ENCODE peak calls at places on chromosome 19, in nine cellular contexts. A is cardiac fibroblast, Z is GM03348, Q is epithelial cell of esophagus, I is amniotic stem cell, K is astrocyte of the cerebellum, S is posterior cingulate gyrus, U is dorsolateral prefrontal cortex, E is aorta. H is an unnamed sample.

GRCh38 chr19:15195987-15196682 is 4.7 kb downstream of the NOTCH3 start:
- DNase-seq in A (peak), Z (peak), Q (peak), I (no peak), K (no peak), S (no peak), U (no peak), E (peak), H (no peak)

GRCh38 chr19:37583340-37583739 is 11.3 kb downstream of the ZNF571 start:
- DNase-seq in A (no peak), Z (no peak), Q (no peak), I (no peak), K (no peak), S (no peak), U (no peak), E (no peak), H (no peak)

GRCh38 chr19:13788991-13789390 is 6.3 kb upstream of the ZSWIM4 start:
- DNase-seq in A (peak), Z (peak), Q (peak), I (no peak), K (no peak), S (no peak), U (no peak), E (no peak), H (no peak)

GRCh38 chr19:52248256-52248655 is 21.1 kb upstream of the ZNF766 start:
- DNase-seq in A (peak), Z (peak), Q (peak), I (peak), K (no peak), S (no peak), U (no peak), E (peak), H (no peak)

GRCh38 chr19:14138576-14139265 is 2.3 kb upstream of the ASF1B start:
- DNase-seq in A (peak), Z (no peak), Q (no peak), I (no peak), K (no peak), S (no peak), U (no peak), E (no peak), H (no peak)

GRCh38 chr19:54294539-54294938 is 13.6 kb upstream of the LILRB2 start:
- DNase-seq in A (no peak), Z (no peak), Q (no peak), I (no peak), K (no peak), S (no peak), U (no peak), E (no peak), H (no peak)

GRCh38 chr19:38792250-38793111 is 3.5 kb downstream of the LGALS7B start:
- DNase-seq in A (no peak), Z (peak), Q (peak), I (no peak), K (no peak), S (peak), U (no peak), E (peak), H (no peak)

GRCh38 chr19:13281567-13282291 is 131.5 kb downstream of the IER2 start:
- DNase-seq in A (no peak), Z (peak), Q (no peak), I (no peak), K (no peak), S (peak), U (peak), E (no peak), H (no peak)

GRCh38 chr19:19234220-19234816 is 22.6 kb downstream of the NCAN start:
- DNase-seq in A (no peak), Z (no peak), Q (no peak), I (no peak), K (no peak), S (no peak), U (no peak), E (no peak), H (no peak)

GRCh38 chr19:51948979-51949378 is 21.7 kb downstream of the ZNF613 start:
- DNase-seq in A (peak), Z (no peak), Q (no peak), I (no peak), K (no peak), S (peak), U (peak), E (peak), H (no peak)

GRCh38 chr19:3849092-3849491 is 19.7 kb downstream of the ZFR2 start:
- DNase-seq in A (peak), Z (no peak), Q (peak), I (no peak), K (no peak), S (no peak), U (no peak), E (no peak), H (no peak)

GRCh38 chr19:46955813-46956371 is 63.7 kb upstream of the NPAS1 start:
- DNase-seq in A (no peak), Z (no peak), Q (no peak), I (no peak), K (no peak), S (no peak), U (no peak), E (peak), H (no peak)

GRCh38 chr19:35353635-35354034 is 4.6 kb upstream of the FFAR3 start:
- DNase-seq in A (no peak), Z (no peak), Q (no peak), I (no peak), K (no peak), S (no peak), U (no peak), E (peak), H (no peak)

GRCh38 chr19:50357178-50358100 is 8.0 kb downstream of the NAPSA start:
- DNase-seq in A (peak), Z (peak), Q (peak), I (peak), K (peak), S (peak), U (peak), E (peak), H (peak)

GRCh38 chr19:9485140-9485539 is 13.3 kb downstream of the ZNF560 start:
- DNase-seq in A (no peak), Z (no peak), Q (no peak), I (no peak), K (no peak), S (no peak), U (no peak), E (no peak), H (no peak)

GRCh38 chr19:33683881-33684549 is 62.3 kb downstream of the CHST8 start:
- DNase-seq in A (peak), Z (peak), Q (peak), I (no peak), K (no peak), S (peak), U (no peak), E (peak), H (no peak)

GRCh38 chr19:28633223-28634030 is 579.5 kb downstream of the UQCRFS1 start:
- DNase-seq in A (peak), Z (peak), Q (peak), I (no peak), K (peak), S (no peak), U (no peak), E (no peak), H (no peak)

GRCh38 chr19:4454952-4455738 is 2.4 kb downstream of the UBXN6 start:
- DNase-seq in A (peak), Z (peak), Q (peak), I (no peak), K (no peak), S (no peak), U (no peak), E (no peak), H (no peak)

GRCh38 chr19:10961073-10961762 is 388 bp downstream of the SMARCA4 start:
- DNase-seq in A (peak), Z (no peak), Q (peak), I (no peak), K (no peak), S (peak), U (peak), E (peak), H (no peak)

GRCh38 chr19:51467864-51468544 is 9.8 kb upstream of the SIGLEC8 start:
- DNase-seq in A (no peak), Z (no peak), Q (no peak), I (no peak), K (no peak), S (no peak), U (no peak), E (no peak), H (no peak)

GRCh38 chr19:1794424-1795185 is 17.5 kb downstream of the ATP8B3 start:
- DNase-seq in A (no peak), Z (no peak), Q (no peak), I (no peak), K (no peak), S (no peak), U (no peak), E (no peak), H (no peak)

H was measured in cerebellar nuclear complex.